ENCODE peak calls at places on chromosomes 11 and 22, in six cellular contexts. B is hepatocyte, D is left lung, Z is kidney, R is neural progenitor cell, T is adrenal gland. X is an unnamed sample.

GRCh38 chr11:2591805-2592204 is 108.0 kb downstream of the KCNQ1OT1 start:
- DNase-seq in T (no peak), D (peak; percentile 41), B (peak; percentile 3), Z (no peak), R (no peak), X (no peak)

GRCh38 chr11:2097356-2097997 is 41.7 kb downstream of the IGF2 start:
- DNase-seq in Z (peak; percentile 93), R (peak; percentile 92), T (peak; percentile 31), B (peak; percentile 79), D (peak; percentile 80), X (no peak)

GRCh38 chr22:41526802-41527799 is 17.2 kb downstream of the POLR3H start:
- DNase-seq in T (peak; percentile 68), B (peak; percentile 48), Z (no peak), R (peak; percentile 47), D (peak; percentile 88), X (peak; percentile 36)

GRCh38 chr11:98564881-98565280 is 455.9 kb upstream of the CNTN5 start:
- DNase-seq in T (no peak), Z (no peak), D (no peak), R (no peak), B (no peak), X (no peak)

GRCh38 chr11:68150029-68150428 is 28.8 kb upstream of the CHKA start:
- DNase-seq in R (no peak), D (peak; percentile 77), T (peak; percentile 88), Z (no peak), B (peak; percentile 78), X (peak; percentile 74)

GRCh38 chr22:23781533-23781932 is 5.2 kb upstream of the SMARCB1 start:
- DNase-seq in R (no peak), Z (no peak), D (no peak), T (no peak), B (peak; percentile 61), X (no peak)

GRCh38 chr22:23271597-23271908 is 91.2 kb downstream of the BCR start:
- DNase-seq in D (no peak), Z (no peak), R (no peak), T (no peak), B (no peak), X (no peak)

GRCh38 chr11:110130642-110131238 is 37.5 kb downstream of the ZC3H12C start:
- DNase-seq in D (no peak), T (no peak), R (peak; percentile 93), B (peak; percentile 16), Z (no peak), X (peak; percentile 65)

GRCh38 chr11:281486-282161 is 3.4 kb downstream of the NLRP6 start:
- DNase-seq in T (no peak), B (no peak), R (no peak), D (no peak), Z (peak; percentile 75), X (peak; percentile 5)

GRCh38 chr11:68121067-68121899 is at the start of gene CHKA:
- DNase-seq in D (peak; percentile 96), T (peak; percentile 96), R (peak; percentile 98), Z (peak; percentile 98), B (peak; percentile 99), X (peak; percentile 92)

GRCh38 chr11:8988329-8989234 is 15.2 kb downstream of the NRIP3 start:
- DNase-seq in B (peak; percentile 36), Z (no peak), R (no peak), T (no peak), D (no peak), X (no peak)

GRCh38 chr11:249062-249461 is 12.3 kb downstream of the PSMD13 start:
- DNase-seq in D (no peak), T (no peak), R (no peak), B (no peak), Z (no peak), X (no peak)

GRCh38 chr11:105109855-105110750 is 29.5 kb downstream of the CARD18 start:
- DNase-seq in T (peak; percentile 11), Z (no peak), D (no peak), B (no peak), R (no peak), X (peak; percentile 40)

GRCh38 chr22:23400286-23400981 is 179.7 kb downstream of the IGLL1 start:
- DNase-seq in B (no peak), Z (peak; percentile 77), T (no peak), D (no peak), R (no peak), X (no peak)

GRCh38 chr11:83278351-83278750 is 7.8 kb downstream of the CCDC90B start:
- DNase-seq in B (no peak), D (no peak), R (no peak), Z (no peak), T (no peak), X (no peak)

GRCh38 chr11:83275888-83276641 is 10.1 kb downstream of the CCDC90B start:
- DNase-seq in R (no peak), Z (no peak), T (no peak), D (no peak), B (no peak), X (no peak)

GRCh38 chr11:83272627-83273026 is 13.5 kb downstream of the CCDC90B start:
- DNase-seq in R (no peak), D (no peak), Z (no peak), T (peak; percentile 15), B (no peak), X (no peak)
- H3K36me3 ChIP-seq in R (peaks cover 22% of the 10 kb centered on the region), D (no peaks in the 10 kb centered on the region), Z (peaks cover 11% of the 10 kb centered on the region), T (no peaks in the 10 kb centered on the region), B (peaks cover 5% of the 10 kb centered on the region), X (peaks cover 2% of the 10 kb centered on the region)

GRCh38 chr22:49883294-49883640 is 29.6 kb downstream of the ZBED4 start:
- DNase-seq in T (no peak), D (no peak), R (no peak), B (no peak), Z (no peak), X (no peak)
- H3K36me3 ChIP-seq in T (no peaks in the 10 kb centered on the region), D (no peaks in the 10 kb centered on the region), R (peaks cover 4% of the 10 kb centered on the region), B (no peaks in the 10 kb centered on the region), Z (peaks cover 10% of the 10 kb centered on the region), X (peaks cover 17% of the 10 kb centered on the region)

GRCh38 chr11:43842021-43842420 is 38.6 kb upstream of the ALKBH3 start:
- DNase-seq in B (no peak), D (no peak), Z (no peak), T (no peak), R (no peak), X (no peak)
- H3K36me3 ChIP-seq in B (no peaks in the 10 kb centered on the region), D (no peaks in the 10 kb centered on the region), Z (peaks cover 9% of the 10 kb centered on the region), T (no peaks in the 10 kb centered on the region), R (peaks cover 7% of the 10 kb centered on the region), X (peaks cover 4% of the 10 kb centered on the region)

DNA sequence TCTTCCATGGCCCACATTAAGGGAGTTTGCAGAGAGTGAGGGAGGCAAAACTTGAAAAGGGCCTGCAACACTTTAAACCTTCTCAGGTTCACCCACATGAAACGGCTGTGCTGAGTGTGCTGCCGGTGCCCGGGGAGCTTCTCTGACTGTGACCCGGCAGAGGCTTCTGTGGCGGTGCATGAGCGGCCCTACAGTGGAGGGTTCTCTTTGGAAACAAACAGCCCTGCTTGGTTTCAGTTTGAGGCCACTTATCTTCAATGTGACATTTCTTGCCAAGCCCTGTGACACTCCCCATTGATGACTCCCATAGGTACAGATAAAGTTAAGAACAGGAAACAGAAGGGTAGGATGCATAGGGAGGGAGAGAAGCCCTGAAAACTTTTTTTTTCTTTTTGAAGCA is 31.8 kb downstream of the FAM118A start:
- DNase-seq in Z (no peak), R (no peak), B (no peak), T (no peak), D (no peak), X (peak; percentile 70)
- H3K36me3 ChIP-seq in Z (peaks cover 7% of the 10 kb centered on the region), R (no peaks in the 10 kb centered on the region), B (no peaks in the 10 kb centered on the region), T (no peaks in the 10 kb centered on the region), D (no peaks in the 10 kb centered on the region), X (no peaks in the 10 kb centered on the region)

GRCh38 chr11:75279273-75279672 is 38.7 kb downstream of the TPBGL start:
- DNase-seq in Z (peak; percentile 31), D (no peak), T (no peak), R (peak; percentile 41), B (no peak), X (no peak)
- H3K36me3 ChIP-seq in Z (peaks cover 7% of the 10 kb centered on the region), D (no peaks in the 10 kb centered on the region), T (no peaks in the 10 kb centered on the region), R (no peaks in the 10 kb centered on the region), B (no peaks in the 10 kb centered on the region), X (peaks cover 18% of the 10 kb centered on the region)

GRCh38 chr11:65303542-65303941 is 11.1 kb upstream of the CDC42EP2 start:
- DNase-seq in D (no peak), T (no peak), B (no peak), Z (peak; percentile 40), R (no peak), X (no peak)

GRCh38 chr11:65300621-65301290 is 13.9 kb upstream of the CDC42EP2 start:
- DNase-seq in T (no peak), Z (no peak), D (no peak), R (no peak), B (no peak), X (no peak)

GRCh38 chr11:65304110-65304509 is 10.6 kb upstream of the CDC42EP2 start:
- DNase-seq in T (no peak), Z (no peak), R (no peak), B (no peak), D (no peak), X (no peak)

GRCh38 chr11:65304613-65305012 is 10.1 kb upstream of the CDC42EP2 start:
- DNase-seq in T (no peak), D (no peak), B (no peak), Z (no peak), R (no peak), X (no peak)

GRCh38 chr11:65301491-65302329 is 13.0 kb upstream of the CDC42EP2 start:
- DNase-seq in D (peak; percentile 53), B (peak; percentile 80), R (peak; percentile 78), T (no peak), Z (peak; percentile 86), X (no peak)
- H3K36me3 ChIP-seq in D (no peaks in the 10 kb centered on the region), B (no peaks in the 10 kb centered on the region), R (no peaks in the 10 kb centered on the region), T (no peaks in the 10 kb centered on the region), Z (no peaks in the 10 kb centered on the region), X (no peaks in the 10 kb centered on the region)

GRCh38 chr11:123995119-123995518 is at the start of gene OR10G6:
- DNase-seq in D (no peak), R (no peak), Z (no peak), B (no peak), T (no peak), X (no peak)
- H3K36me3 ChIP-seq in D (no peaks in the 10 kb centered on the region), R (no peaks in the 10 kb centered on the region), Z (no peaks in the 10 kb centered on the region), B (no peaks in the 10 kb centered on the region), T (no peaks in the 10 kb centered on the region), X (no peaks in the 10 kb centered on the region)

DNA sequence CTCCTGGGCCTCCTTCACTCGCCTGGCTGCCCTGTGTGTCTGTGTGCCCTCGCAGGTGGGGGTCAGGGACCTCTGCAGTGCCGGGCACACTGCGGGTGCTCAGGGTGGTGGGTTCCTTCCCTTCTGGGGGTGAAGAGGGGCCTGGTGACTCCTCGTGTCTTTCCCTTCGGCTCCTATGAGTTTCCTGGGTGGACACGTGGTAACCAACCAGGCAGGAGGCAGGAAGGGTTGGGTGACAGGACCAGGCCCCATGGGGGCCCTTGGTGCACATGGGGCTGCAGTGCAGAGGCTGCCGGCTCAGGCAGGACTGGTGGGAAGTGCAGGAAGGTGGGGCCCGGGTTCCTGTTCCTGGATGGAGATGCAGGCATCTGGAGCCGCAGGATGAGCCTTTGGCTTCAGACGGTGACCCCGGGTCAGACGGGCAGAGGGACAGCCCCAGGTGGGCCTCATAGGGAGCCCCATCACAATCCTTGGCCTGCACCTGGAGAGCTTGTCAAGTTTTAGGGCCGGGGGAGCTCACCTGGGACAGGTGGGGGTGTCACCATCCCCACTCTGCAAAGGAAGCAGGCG is 9.6 kb downstream of the FRMD8 start:
- DNase-seq in B (no peak), Z (peak; percentile 68), R (no peak), T (no peak), D (peak; percentile 59), X (no peak)
- H3K36me3 ChIP-seq in B (no peaks in the 10 kb centered on the region), Z (peaks cover 7% of the 10 kb centered on the region), R (no peaks in the 10 kb centered on the region), T (no peaks in the 10 kb centered on the region), D (no peaks in the 10 kb centered on the region), X (peaks cover 35% of the 10 kb centered on the region)